ENCODE peak calls at places on chromosomes 13 and 19, in eight cellular contexts. V is thyroid gland, W is psoas muscle, P is heart left ventricle, O is right lobe of liver, A is BJ, D is lower lobe of right lung, L is vagina. S is an unnamed sample.

GRCh38 chr13:110392510-110393233 is 85.6 kb downstream of the COL4A2 start:
- DNase-seq in A (no peak), O (no peak), P (no peak), W (no peak), L (no peak), D (no peak), V (no peak), S (no peak)

GRCh38 chr13:45468676-45469075 is 3.9 kb downstream of the COG3 start:
- DNase-seq in W (no peak), A (no peak), L (no peak), D (no peak), V (no peak), P (no peak), O (no peak), S (no peak)

GRCh38 chr13:100588350-100589177 is at the start of gene GGACT:
- DNase-seq in V (peak; percentile 74), L (no peak), A (no peak), O (peak; percentile 75), W (peak; percentile 87), P (peak; percentile 90), D (peak; percentile 84), S (peak; percentile 51)

GRCh38 chr19:5621945-5622464 is 571 bp downstream of the SAFB2 start:
- DNase-seq in P (peak; percentile 64), V (no peak), D (no peak), W (peak; percentile 62), L (no peak), A (no peak), O (peak; percentile 48), S (no peak)

GRCh38 chr19:58558623-58559274 is 338 bp upstream of the UBE2M start:
- DNase-seq in V (peak; percentile 99), O (peak; percentile 99), P (peak; percentile 100), L (peak; percentile 97), W (peak; percentile 100), A (peak; percentile 93), D (peak; percentile 99), S (peak; percentile 97)

GRCh38 chr13:40651866-40652587 is 14.4 kb downstream of the FOXO1 start:
- DNase-seq in W (no peak), L (peak; percentile 56), D (no peak), P (no peak), V (no peak), O (peak; percentile 61), A (no peak), S (no peak)

GRCh38 chr13:101211261-101211660 is 205.0 kb downstream of the NALCN start:
- DNase-seq in P (no peak), O (no peak), D (no peak), A (no peak), L (no peak), W (no peak), V (no peak), S (no peak)

GRCh38 chr13:51797664-51798488 is 6.1 kb downstream of the DHRS12 start:
- DNase-seq in L (no peak), O (peak; percentile 60), P (no peak), D (no peak), W (no peak), V (peak; percentile 88), A (no peak), S (peak; percentile 64)

GRCh38 chr19:2478324-2478755 is 2.4 kb downstream of the GADD45B start:
- DNase-seq in V (peak; percentile 77), O (peak; percentile 79), A (no peak), L (no peak), W (peak; percentile 86), D (peak; percentile 86), P (peak; percentile 73), S (no peak)

GRCh38 chr19:2969104-2969504 is 8.3 kb upstream of the TLE6 start:
- DNase-seq in O (peak; percentile 64), L (no peak), A (no peak), W (peak; percentile 79), V (peak; percentile 59), P (no peak), D (no peak), S (peak; percentile 76)

GRCh38 chr13:73914119-73914518 is 220.1 kb downstream of the KLF12 start:
- DNase-seq in P (no peak), O (no peak), L (no peak), V (no peak), A (no peak), D (no peak), W (no peak), S (no peak)

GRCh38 chr13:30463820-30464495 is 1.8 kb downstream of the HMGB1 start:
- DNase-seq in O (peak; percentile 77), D (peak; percentile 71), L (peak; percentile 88), A (no peak), W (peak; percentile 79), V (peak; percentile 68), P (peak; percentile 80), S (peak; percentile 37)

GRCh38 chr13:112893570-112894422 is 75.2 kb upstream of the MCF2L start:
- DNase-seq in V (peak; percentile 78), A (no peak), P (peak; percentile 66), D (peak; percentile 58), L (no peak), W (peak; percentile 55), O (peak; percentile 82), S (no peak)

GRCh38 chr19:11092181-11092538 is 2.9 kb downstream of the LDLR start:
- DNase-seq in V (no peak), P (no peak), A (no peak), W (no peak), L (no peak), D (no peak), O (no peak), S (no peak)

GRCh38 chr19:4066176-4066606 is 508 bp downstream of the ZBTB7A start:
- DNase-seq in D (no peak), L (no peak), O (no peak), V (no peak), A (no peak), W (peak; percentile 81), P (peak; percentile 79), S (no peak)

GRCh38 chr19:44113784-44114390 is 688 bp downstream of the ZNF225 start:
- DNase-seq in A (no peak), O (no peak), D (no peak), W (no peak), L (no peak), P (no peak), V (peak; percentile 11), S (no peak)

GRCh38 chr19:33060586-33060985 is 4.1 kb downstream of the RHPN2 start:
- DNase-seq in W (no peak), L (no peak), V (no peak), P (no peak), A (no peak), D (no peak), O (no peak), S (no peak)

GRCh38 chr13:56314755-56315154 is 826.0 kb upstream of the PRR20A start:
- DNase-seq in O (no peak), P (no peak), D (no peak), L (no peak), W (no peak), V (no peak), A (no peak), S (no peak)

GRCh38 chr19:12791345-12792047 is at the start of gene JUNB:
- DNase-seq in D (peak; percentile 98), P (peak; percentile 99), L (peak; percentile 99), W (peak; percentile 99), O (peak; percentile 99), V (peak; percentile 97), A (peak; percentile 83), S (peak; percentile 91)

GRCh38 chr13:22432690-22433089 is 748.1 kb upstream of the SGCG start:
- DNase-seq in V (no peak), L (no peak), W (no peak), D (no peak), O (no peak), P (no peak), A (no peak), S (no peak)

GRCh38 chr13:47897411-47898050 is 103.5 kb downstream of the SUCLA2 start:
- DNase-seq in D (no peak), L (no peak), P (no peak), W (no peak), V (no peak), A (no peak), O (no peak), S (no peak)

GRCh38 chr13:28493740-28494536 is 990 bp downstream of the FLT1 start:
- DNase-seq in W (no peak), P (peak; percentile 65), D (peak; percentile 54), L (no peak), A (no peak), V (peak; percentile 6), O (no peak), S (no peak)
- H3K4me3 ChIP-seq in W (peak overlapping the region; percentile 72), P (peak overlapping the region; percentile 90), D (peak overlapping the region; percentile 64), L (peak overlapping the region; percentile 49), A (peak overlapping the region; percentile 93), V (peak overlapping the region; percentile 21), O (peak overlapping the region; percentile 40), S (peak overlapping the region; percentile 70)

GRCh38 chr19:49573451-49573850 is 6.9 kb downstream of the NOSIP start:
- DNase-seq in O (no peak), L (no peak), W (no peak), D (no peak), P (no peak), A (no peak), V (no peak), S (no peak)

GRCh38 chr19:49570997-49571676 is 9.2 kb downstream of the NOSIP start:
- DNase-seq in D (no peak), W (no peak), P (no peak), A (no peak), V (no peak), L (no peak), O (no peak), S (peak; percentile 73)

GRCh38 chr19:49573009-49573408 is 7.3 kb downstream of the NOSIP start:
- DNase-seq in P (no peak), W (peak; percentile 73), V (no peak), L (no peak), O (no peak), A (no peak), D (no peak), S (no peak)

GRCh38 chr19:49567722-49568454 is 12.5 kb downstream of the NOSIP start:
- DNase-seq in V (no peak), W (no peak), P (no peak), D (no peak), A (no peak), L (no peak), O (no peak), S (peak; percentile 100)

GRCh38 chr19:49570138-49570856 is 10.1 kb downstream of the NOSIP start:
- DNase-seq in L (no peak), D (no peak), W (no peak), V (peak; percentile 53), O (peak; percentile 57), A (no peak), P (no peak), S (peak; percentile 95)
- H3K4me3 ChIP-seq in L (no peak overlapping the region), D (no peak overlapping the region), W (peak overlapping the region; percentile 27), V (no peak overlapping the region), O (no peak overlapping the region), A (no peak overlapping the region), P (peak overlapping the region; percentile 9), S (no peak overlapping the region)

GRCh38 chr19:789473-790052 is 7.7 kb upstream of the PTBP1 start:
- DNase-seq in O (no peak), P (peak; percentile 79), V (no peak), A (no peak), L (no peak), W (peak; percentile 68), D (no peak), S (no peak)
- H3K4me3 ChIP-seq in O (no peak overlapping the region), P (peak overlapping the region; percentile 15), V (no peak overlapping the region), A (no peak overlapping the region), L (no peak overlapping the region), W (peak overlapping the region; percentile 23), D (peak overlapping the region; percentile 6), S (no peak overlapping the region)

DNA sequence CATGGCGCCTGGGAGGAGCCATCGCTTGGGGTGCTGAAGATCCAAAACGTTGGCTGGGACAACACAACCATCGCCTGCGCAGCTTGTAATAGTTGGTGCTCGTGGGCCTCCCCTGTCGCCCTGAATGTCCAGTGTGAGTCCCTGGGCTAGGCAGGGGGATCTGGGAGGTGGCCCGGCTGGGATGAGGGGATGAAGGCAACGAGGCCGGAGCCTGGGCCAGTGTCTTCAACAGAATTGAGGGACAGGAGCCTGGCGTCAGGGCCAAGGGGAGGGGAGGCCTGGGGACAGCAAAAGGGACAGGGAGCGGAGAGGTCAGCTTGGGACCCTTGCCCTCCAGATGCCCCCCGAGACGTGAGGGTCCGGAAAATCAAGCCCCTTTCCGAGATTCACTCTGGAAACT is 6.7 kb upstream of the FFAR1 start:
- DNase-seq in L (no peak), V (no peak), O (no peak), D (peak; percentile 26), A (no peak), P (no peak), W (no peak), S (no peak)
- H3K4me3 ChIP-seq in L (no peak overlapping the region), V (no peak overlapping the region), O (no peak overlapping the region), D (no peak overlapping the region), A (no peak overlapping the region), P (no peak overlapping the region), W (no peak overlapping the region), S (no peak overlapping the region)